ENCODE peak calls at places on chromosomes 13 and 19, in four cellular contexts. G is NCI-H1092 treated with DMSO at 0.1 percent for 48 hours, H is iris pigment epithelial cell, X is heart right ventricle. J is an unnamed sample.

GRCh38 chr19:51029718-51030117 is 3.3 kb upstream of the KLK11 start:
- DNase-seq in G (no peak), H (no peak), X (no peak), J (no peak)

GRCh38 chr13:32309812-32310706 is 5.1 kb downstream of the ZAR1L start:
- DNase-seq in G (peak; percentile 59), H (peak; percentile 73), X (no peak), J (peak; percentile 37)

GRCh38 chr19:15464394-15465385 is at the start of gene RASAL3:
- DNase-seq in G (no peak), H (peak; percentile 63), X (peak; percentile 32), J (no peak)

GRCh38 chr19:10812902-10813404 is 23.1 kb downstream of the TMED1 start:
- DNase-seq in G (no peak), H (peak; percentile 96), X (no peak), J (no peak)

GRCh38 chr19:42596391-42597071 is 1.8 kb upstream of the CEACAM8 start:
- DNase-seq in G (peak; percentile 18), H (peak; percentile 8), X (peak; percentile 24), J (no peak)

GRCh38 chr13:23074054-23074805 is 106.5 kb upstream of the SGCG start:
- DNase-seq in G (no peak), H (no peak), X (no peak), J (peak; percentile 7)

GRCh38 chr19:46404039-46404883 is 9.1 kb downstream of the CCDC8 start:
- DNase-seq in G (no peak), H (no peak), X (peak; percentile 48), J (peak; percentile 32)

GRCh38 chr13:27182844-27183497 is 11.4 kb upstream of the USP12 start:
- DNase-seq in G (no peak), H (peak; percentile 79), X (peak; percentile 41), J (no peak)

GRCh38 chr13:113337556-113337955 is 26.4 kb downstream of the GRTP1 start:
- DNase-seq in G (no peak), H (no peak), X (no peak), J (no peak)

GRCh38 chr19:38134538-38135149 is 89.4 kb downstream of the DPF1 start:
- DNase-seq in G (no peak), H (peak; percentile 40), X (no peak), J (no peak)

GRCh38 chr19:45613926-45614725 is 12.1 kb upstream of the GPR4 start:
- DNase-seq in G (no peak), H (peak; percentile 96), X (no peak), J (no peak)

GRCh38 chr19:41366089-41366488 is 2.1 kb upstream of the B9D2 start:
- DNase-seq in G (no peak), H (no peak), X (no peak), J (no peak)

GRCh38 chr13:94478913-94479312 is 569 bp downstream of the DCT start:
- DNase-seq in G (no peak), H (no peak), X (no peak), J (no peak)

GRCh38 chr19:41410655-41411054 is 13.0 kb downstream of the BCKDHA start:
- DNase-seq in G (no peak), H (no peak), X (no peak), J (no peak)

GRCh38 chr19:1189419-1189818 is 15.4 kb upstream of the SBNO2 start:
- DNase-seq in G (no peak), H (peak; percentile 51), X (no peak), J (no peak)

GRCh38 chr13:42762251-42762650 is 19.1 kb upstream of the FAM216B start:
- DNase-seq in G (no peak), H (peak; percentile 88), X (no peak), J (no peak)

GRCh38 chr19:32824906-32825608 is 44.5 kb downstream of the SLC7A9 start:
- DNase-seq in G (no peak), H (no peak), X (no peak), J (peak; percentile 86)

GRCh38 chr13:77595166-77595810 is 59.8 kb downstream of the SCEL start:
- DNase-seq in G (no peak), H (no peak), X (no peak), J (no peak)

GRCh38 chr13:25886438-25887214 is 165.2 kb downstream of the SHISA2 start:
- DNase-seq in G (no peak), H (peak; percentile 95), X (no peak), J (no peak)

GRCh38 chr13:100508391-100508790 is 80.2 kb downstream of the GGACT start:
- DNase-seq in G (peak; percentile 77), H (no peak), X (no peak), J (no peak)

GRCh38 chr19:15779756-15780476 is 7.5 kb upstream of the OR10H5 start:
- DNase-seq in G (peak; percentile 82), H (peak; percentile 18), X (peak; percentile 76), J (no peak)

GRCh38 chr13:33519561-33520479 is 234.3 kb upstream of the STARD13 start:
- DNase-seq in G (no peak), H (peak; percentile 96), X (no peak), J (no peak)

GRCh38 chr13:100611678-100612492 is 23.3 kb upstream of the GGACT start:
- DNase-seq in G (no peak), H (no peak), X (no peak), J (no peak)

GRCh38 chr13:39283062-39283461 is 244.8 kb downstream of the NHLRC3 start:
- DNase-seq in G (no peak), H (no peak), X (no peak), J (no peak)

GRCh38 chr13:80239571-80240255 is 101.2 kb downstream of the SPRY2 start:
- DNase-seq in G (no peak), H (peak; percentile 53), X (no peak), J (no peak)

GRCh38 chr13:35818577-35819165 is 312.5 kb downstream of the DCLK1 start:
- DNase-seq in G (peak; percentile 41), H (peak; percentile 51), X (no peak), J (peak; percentile 35)

GRCh38 chr19:57465680-57466381 is 8.9 kb upstream of the VN1R1 start:
- DNase-seq in G (no peak), H (peak; percentile 3), X (no peak), J (no peak)

GRCh38 chr13:57739791-57740190 is 108.2 kb downstream of the PCDH17 start:
- DNase-seq in G (no peak), H (no peak), X (no peak), J (no peak)

GRCh38 chr19:3176715-3177501 is 1.7 kb upstream of the S1PR4 start:
- DNase-seq in G (no peak), H (peak; percentile 59), X (no peak), J (no peak)

GRCh38 chr13:96053003-96053703 is at the start of gene UGGT2:
- DNase-seq in G (peak; percentile 94), H (peak; percentile 94), X (peak; percentile 97), J (peak; percentile 91)

GRCh38 chr19:1767464-1767933 is 14.2 kb downstream of the ONECUT3 start:
- DNase-seq in G (no peak), H (no peak), X (peak; percentile 48), J (no peak)

GRCh38 chr19:43726736-43727592 is 11.1 kb downstream of the IRGC start:
- DNase-seq in G (no peak), H (no peak), X (peak; percentile 65), J (no peak)

GRCh38 chr13:109390391-109390790 is 396.0 kb downstream of the IRS2 start:
- DNase-seq in G (no peak), H (no peak), X (no peak), J (no peak)

GRCh38 chr19:16886305-16886880 is 2.4 kb upstream of the F2RL3 start:
- DNase-seq in G (no peak), H (peak; percentile 74), X (peak; percentile 81), J (no peak)

GRCh38 chr13:101292711-101293110 is 123.6 kb downstream of the NALCN start:
- DNase-seq in G (no peak), H (peak; percentile 59), X (no peak), J (no peak)

GRCh38 chr19:38842439-38843174 is 7.2 kb downstream of the HNRNPL start:
- DNase-seq in G (no peak), H (no peak), X (no peak), J (no peak)

GRCh38 chr13:78241278-78241919 is 322.8 kb upstream of the EDNRB start:
- DNase-seq in G (peak; percentile 75), H (peak; percentile 33), X (peak; percentile 14), J (peak; percentile 9)

GRCh38 chr19:31372245-31372781 is 23.1 kb upstream of the TSHZ3 start:
- DNase-seq in G (no peak), H (no peak), X (no peak), J (no peak)